ENCODE peak calls at places on chromosomes 13 and 19, in five cellular contexts. S, C, P, Q and H are unnamed samples.

GRCh38 chr13:31069808-31070544 is 91.7 kb downstream of the HSPH1 start:
- DNase-seq in S (no peak), C (no peak), P (no peak), Q (no peak), H (no peak)

GRCh38 chr13:80265348-80265747 is 75.6 kb downstream of the SPRY2 start:
- DNase-seq in S (no peak), C (no peak), P (no peak), Q (no peak), H (no peak)

GRCh38 chr13:110137677-110138008 is 169.3 kb downstream of the COL4A1 start:
- DNase-seq in S (peak), C (peak), P (peak), Q (no peak), H (no peak)

GRCh38 chr13:44111701-44112100 is 232.0 kb downstream of the LACC1 start:
- DNase-seq in S (no peak), C (no peak), P (no peak), Q (no peak), H (no peak)

GRCh38 chr13:39942901-39943273 is 287.4 kb downstream of the COG6 start:
- DNase-seq in S (peak), C (peak), P (peak), Q (peak), H (peak)

GRCh38 chr13:50712882-50713281 is 130.6 kb downstream of the DLEU7 start:
- DNase-seq in S (no peak), C (no peak), P (no peak), Q (no peak), H (no peak)

GRCh38 chr19:39030854-39031367 is 1.4 kb downstream of the FBXO27 start:
- DNase-seq in S (no peak), C (peak), P (no peak), Q (no peak), H (no peak)

GRCh38 chr19:29576761-29577661 is 29.1 kb upstream of the POP4 start:
- DNase-seq in S (no peak), C (peak), P (no peak), Q (no peak), H (peak)

GRCh38 chr13:34990399-34991224 is 48.5 kb downstream of the NBEA start:
- DNase-seq in S (no peak), C (no peak), P (no peak), Q (no peak), H (no peak)

GRCh38 chr19:7926021-7926726 is at the start of gene CTXN1:
- DNase-seq in S (peak), C (peak), P (no peak), Q (peak), H (peak)

GRCh38 chr13:43391021-43391420 is 367.6 kb downstream of the DNAJC15 start:
- DNase-seq in S (no peak), C (no peak), P (no peak), Q (no peak), H (no peak)

GRCh38 chr19:15769586-15769985 is 17.9 kb upstream of the OR10H5 start:
- DNase-seq in S (no peak), C (no peak), P (no peak), Q (no peak), H (no peak)

GRCh38 chr19:10270180-10270615 is 722 bp upstream of the ICAM1 start:
- DNase-seq in S (no peak), C (peak), P (no peak), Q (no peak), H (peak)

GRCh38 chr19:46241676-46242075 is 12.1 kb downstream of the IGFL1 start:
- DNase-seq in S (no peak), C (no peak), P (no peak), Q (no peak), H (no peak)